ENCODE peak calls at places on chromosomes 7 and 10, in four cellular contexts. One of them, this sample, is unnamed.

GRCh38 chr10:122060250-122060649 is 71.3 kb downstream of the TACC2 start:
- DNase-seq in neural progenitor cell: no peak
- DNase-seq in COR-L47: no peak
- DNase-seq in NCI-H1694: no peak
- DNase-seq in this sample: no peak

GRCh38 chr10:74628136-74628535 is 198.3 kb upstream of the KAT6B start:
- DNase-seq in neural progenitor cell: no peak
- DNase-seq in COR-L47: no peak
- DNase-seq in NCI-H1694: no peak
- DNase-seq in this sample: no peak

GRCh38 chr7:130141161-130141857 is 63.9 kb downstream of the TMEM209 start:
- DNase-seq in neural progenitor cell: peak
- DNase-seq in COR-L47: peak
- DNase-seq in NCI-H1694: no peak
- DNase-seq in this sample: peak

GRCh38 chr10:133176546-133176945 is 16.5 kb downstream of the KNDC1 start:
- DNase-seq in neural progenitor cell: no peak
- DNase-seq in COR-L47: no peak
- DNase-seq in NCI-H1694: no peak
- DNase-seq in this sample: no peak

GRCh38 chr10:92418221-92418620 is 127.3 kb downstream of the MARCHF5 start:
- DNase-seq in neural progenitor cell: no peak
- DNase-seq in COR-L47: no peak
- DNase-seq in NCI-H1694: no peak
- DNase-seq in this sample: no peak

GRCh38 chr7:45088821-45089313 is at the start of gene NACAD:
- DNase-seq in neural progenitor cell: peak
- DNase-seq in COR-L47: no peak
- DNase-seq in NCI-H1694: peak
- DNase-seq in this sample: no peak

GRCh38 chr7:108099650-108100049 is 30.5 kb downstream of the LAMB4 start:
- DNase-seq in neural progenitor cell: no peak
- DNase-seq in COR-L47: no peak
- DNase-seq in NCI-H1694: no peak
- DNase-seq in this sample: no peak

GRCh38 chr7:23043441-23043840 is 29.5 kb upstream of the HYCC1 start:
- DNase-seq in neural progenitor cell: no peak
- DNase-seq in COR-L47: no peak
- DNase-seq in NCI-H1694: no peak
- DNase-seq in this sample: no peak

GRCh38 chr7:157423348-157423747 is 86.5 kb downstream of the DNAJB6 start:
- DNase-seq in neural progenitor cell: no peak
- DNase-seq in COR-L47: no peak
- DNase-seq in NCI-H1694: no peak
- DNase-seq in this sample: no peak

GRCh38 chr7:17123020-17123419 is 175.4 kb upstream of the AHR start:
- DNase-seq in neural progenitor cell: no peak
- DNase-seq in COR-L47: no peak
- DNase-seq in NCI-H1694: no peak
- DNase-seq in this sample: no peak

GRCh38 chr10:22712959-22713852 is 1.2 kb downstream of the PIP4K2A start:
- DNase-seq in neural progenitor cell: peak
- DNase-seq in COR-L47: no peak
- DNase-seq in NCI-H1694: no peak
- DNase-seq in this sample: no peak

GRCh38 chr7:11843113-11843765 is 11.2 kb upstream of the THSD7A start:
- DNase-seq in neural progenitor cell: no peak
- DNase-seq in COR-L47: no peak
- DNase-seq in NCI-H1694: no peak
- DNase-seq in this sample: no peak

GRCh38 chr7:85030893-85031292 is 156.0 kb downstream of the SEMA3D start:
- DNase-seq in neural progenitor cell: peak
- DNase-seq in COR-L47: peak
- DNase-seq in NCI-H1694: peak
- DNase-seq in this sample: no peak

GRCh38 chr7:98240961-98241673 is 10.9 kb downstream of the TECPR1 start:
- DNase-seq in neural progenitor cell: peak
- DNase-seq in COR-L47: peak
- DNase-seq in NCI-H1694: no peak
- DNase-seq in this sample: no peak

GRCh38 chr10:101769541-101770180 is 6.3 kb downstream of the FGF8 start:
- DNase-seq in neural progenitor cell: no peak
- DNase-seq in COR-L47: no peak
- DNase-seq in NCI-H1694: no peak
- DNase-seq in this sample: no peak

GRCh38 chr7:155396661-155397060 is 61.3 kb upstream of the EN2 start:
- DNase-seq in neural progenitor cell: no peak
- DNase-seq in COR-L47: no peak
- DNase-seq in NCI-H1694: no peak
- DNase-seq in this sample: no peak

GRCh38 chr7:114212753-114213439 is 201.7 kb upstream of the FOXP2 start:
- DNase-seq in neural progenitor cell: no peak
- DNase-seq in COR-L47: no peak
- DNase-seq in NCI-H1694: no peak
- DNase-seq in this sample: no peak

GRCh38 chr7:147483634-147484292 is 1106.8 kb upstream of the C7orf33 start:
- DNase-seq in neural progenitor cell: no peak
- DNase-seq in COR-L47: no peak
- DNase-seq in NCI-H1694: peak
- DNase-seq in this sample: peak

GRCh38 chr10:80412521-80412920 is 4.2 kb downstream of the PRXL2A start:
- DNase-seq in neural progenitor cell: no peak
- DNase-seq in COR-L47: no peak
- DNase-seq in NCI-H1694: no peak
- DNase-seq in this sample: no peak

GRCh38 chr10:99329238-99329890 is at the start of gene CNNM1:
- DNase-seq in neural progenitor cell: peak
- DNase-seq in COR-L47: no peak
- DNase-seq in NCI-H1694: peak
- DNase-seq in this sample: no peak

GRCh38 chr10:132482090-132482489 is 55.5 kb upstream of the INPP5A start:
- DNase-seq in neural progenitor cell: no peak
- DNase-seq in COR-L47: no peak
- DNase-seq in NCI-H1694: no peak
- DNase-seq in this sample: no peak

GRCh38 chr10:80356563-80356999 is at the start of the genes DYDC1 and DYDC2:
- DNase-seq in neural progenitor cell: peak
- DNase-seq in COR-L47: peak
- DNase-seq in NCI-H1694: no peak
- DNase-seq in this sample: peak

GRCh38 chr10:18557960-18558359 is 93.4 kb downstream of the NSUN6 start:
- DNase-seq in neural progenitor cell: no peak
- DNase-seq in COR-L47: no peak
- DNase-seq in NCI-H1694: no peak
- DNase-seq in this sample: no peak

GRCh38 chr10:108454793-108455192 is 1290.3 kb upstream of the SORCS1 start:
- DNase-seq in neural progenitor cell: no peak
- DNase-seq in COR-L47: no peak
- DNase-seq in NCI-H1694: no peak
- DNase-seq in this sample: no peak

GRCh38 chr7:102279537-102280400 is 6.9 kb upstream of the SH2B2 start:
- DNase-seq in neural progenitor cell: peak
- DNase-seq in COR-L47: peak
- DNase-seq in NCI-H1694: peak
- DNase-seq in this sample: no peak

GRCh38 chr7:158824028-158824427 is 5.3 kb downstream of the ESYT2 start:
- DNase-seq in neural progenitor cell: no peak
- DNase-seq in COR-L47: no peak
- DNase-seq in NCI-H1694: no peak
- DNase-seq in this sample: no peak

GRCh38 chr7:120716306-120716705 is 141.6 kb downstream of the TSPAN12 start:
- DNase-seq in neural progenitor cell: peak
- DNase-seq in COR-L47: no peak
- DNase-seq in NCI-H1694: no peak
- DNase-seq in this sample: no peak

GRCh38 chr10:46523881-46524470 is 32.5 kb downstream of the GPRIN2 start:
- DNase-seq in neural progenitor cell: no peak
- DNase-seq in COR-L47: no peak
- DNase-seq in NCI-H1694: peak
- DNase-seq in this sample: no peak

GRCh38 chr10:126397640-126398382 is 9.5 kb upstream of the ADAM12 start:
- DNase-seq in neural progenitor cell: peak
- DNase-seq in COR-L47: no peak
- DNase-seq in NCI-H1694: no peak
- DNase-seq in this sample: no peak

GRCh38 chr10:77156406-77156879 is 481.2 kb downstream of the KCNMA1 start:
- DNase-seq in neural progenitor cell: no peak
- DNase-seq in COR-L47: no peak
- DNase-seq in NCI-H1694: no peak
- DNase-seq in this sample: no peak

GRCh38 chr10:2882628-2883027 is 184.7 kb upstream of the PFKP start:
- DNase-seq in neural progenitor cell: no peak
- DNase-seq in COR-L47: no peak
- DNase-seq in NCI-H1694: no peak
- DNase-seq in this sample: no peak

GRCh38 chr7:90624128-90624980 is 28.2 kb downstream of the CDK14 start:
- DNase-seq in neural progenitor cell: peak
- DNase-seq in COR-L47: no peak
- DNase-seq in NCI-H1694: no peak
- DNase-seq in this sample: no peak

GRCh38 chr7:91348686-91349085 is 84.5 kb downstream of the FZD1 start:
- DNase-seq in neural progenitor cell: no peak
- DNase-seq in COR-L47: no peak
- DNase-seq in NCI-H1694: no peak
- DNase-seq in this sample: no peak

GRCh38 chr10:112649492-112650152 is 202.6 kb downstream of the VTI1A start:
- DNase-seq in neural progenitor cell: no peak
- DNase-seq in COR-L47: no peak
- DNase-seq in NCI-H1694: no peak
- DNase-seq in this sample: no peak

GRCh38 chr10:118723467-118723866 is 31.3 kb downstream of the CACUL1 start:
- DNase-seq in neural progenitor cell: no peak
- DNase-seq in COR-L47: no peak
- DNase-seq in NCI-H1694: no peak
- DNase-seq in this sample: no peak

GRCh38 chr10:3310016-3310415 is 137.4 kb upstream of the PITRM1 start:
- DNase-seq in neural progenitor cell: no peak
- DNase-seq in COR-L47: no peak
- DNase-seq in NCI-H1694: no peak
- DNase-seq in this sample: no peak

GRCh38 chr7:54546081-54546985 is 4.2 kb downstream of the VSTM2A start:
- DNase-seq in neural progenitor cell: peak
- DNase-seq in COR-L47: peak
- DNase-seq in NCI-H1694: no peak
- DNase-seq in this sample: no peak

GRCh38 chr7:2012981-2013380 is 219.8 kb downstream of the MAD1L1 start:
- DNase-seq in neural progenitor cell: no peak
- DNase-seq in COR-L47: peak
- DNase-seq in NCI-H1694: peak
- DNase-seq in this sample: no peak

GRCh38 chr7:82263880-82264751 is 179.5 kb downstream of the CACNA2D1 start:
- DNase-seq in neural progenitor cell: no peak
- DNase-seq in COR-L47: peak
- DNase-seq in NCI-H1694: peak
- DNase-seq in this sample: peak

GRCh38 chr7:37054631-37055300 is 330.5 kb upstream of the AOAH start:
- DNase-seq in neural progenitor cell: no peak
- DNase-seq in COR-L47: no peak
- DNase-seq in NCI-H1694: no peak
- DNase-seq in this sample: no peak